ENCODE peak calls at places on chromosomes 1 and 21, in eight cellular contexts. Z is OCI-M1, K is T-helper 9 cell, C is NCI-H1092 treated with DMSO at 0.1 percent for 48 hours, E is NCI-H1105 treated with DMSO at 0.1 percent for 48 hours, T is hippocampal formation, V is OCI-LY7, M is SK-N-MC. G is an unnamed sample.

GRCh38 chr1:233105225-233105624 is 154.8 kb downstream of the NTPCR start:
- DNase-seq in T (no peak), E (no peak), K (no peak), C (no peak), M (no peak), V (no peak), Z (no peak), G (no peak)

GRCh38 chr1:44905276-44905675 is 62.2 kb upstream of the PTCH2 start:
- DNase-seq in T (no peak), C (no peak), K (no peak), M (no peak), V (no peak), Z (no peak), E (no peak), G (no peak)

GRCh38 chr1:5648410-5649165 is 343.6 kb downstream of the NPHP4 start:
- DNase-seq in K (no peak), M (no peak), C (no peak), V (peak), E (no peak), T (no peak), Z (no peak), G (no peak)

GRCh38 chr1:210328032-210328745 is 513 bp upstream of the HHAT start:
- DNase-seq in T (no peak), E (no peak), V (no peak), C (no peak), Z (no peak), M (no peak), K (no peak), G (no peak)

GRCh38 chr1:177306981-177307380 is 136.2 kb downstream of the BRINP2 start:
- DNase-seq in K (no peak), M (no peak), T (peak), Z (no peak), C (no peak), V (no peak), E (no peak), G (no peak)

GRCh38 chr1:212601524-212601923 is 7.0 kb upstream of the ATF3 start:
- DNase-seq in C (no peak), K (no peak), T (no peak), Z (no peak), M (no peak), V (no peak), E (no peak), G (no peak)

GRCh38 chr1:64000021-64000420 is 203.4 kb upstream of the UBE2U start:
- DNase-seq in Z (no peak), K (no peak), T (no peak), V (no peak), M (no peak), E (no peak), C (no peak), G (no peak)

GRCh38 chr1:37951783-37952624 is 5.2 kb upstream of the INPP5B start:
- DNase-seq in E (no peak), V (peak), T (no peak), K (no peak), C (no peak), M (no peak), Z (no peak), G (no peak)

GRCh38 chr1:169874229-169874628 is 19.5 kb downstream of the SCYL3 start:
- DNase-seq in C (no peak), M (no peak), V (no peak), T (no peak), Z (no peak), E (no peak), K (no peak), G (no peak)

GRCh38 chr1:34785231-34785874 is 4.3 kb downstream of the GJB3 start:
- DNase-seq in E (no peak), K (no peak), C (no peak), M (no peak), T (no peak), V (no peak), Z (no peak), G (no peak)

GRCh38 chr21:33762798-33763572 is 120.7 kb downstream of the ITSN1 start:
- DNase-seq in E (no peak), C (no peak), V (no peak), T (no peak), K (no peak), M (no peak), Z (no peak), G (no peak)